ENCODE peak calls at places on chromosome 6, in six cellular contexts. N, V, X, J, H and W are unnamed samples.

GRCh38 chr6:154459513-154459912 is 51.0 kb downstream of the CNKSR3 start:
- DNase-seq in N (no peak), V (no peak), X (no peak), J (no peak), H (no peak), W (no peak)

GRCh38 chr6:165746331-165746730 is 83.3 kb upstream of the PDE10A start:
- DNase-seq in N (no peak), V (no peak), X (no peak), J (no peak), H (no peak), W (no peak)

GRCh38 chr6:69936674-69937363 is 70.5 kb downstream of the COL19A1 start:
- DNase-seq in N (no peak), V (no peak), X (peak; percentile 67), J (peak; percentile 31), H (no peak), W (no peak)

GRCh38 chr6:2819891-2820814 is 21.5 kb downstream of the SERPINB1 start:
- DNase-seq in N (peak; percentile 17), V (no peak), X (no peak), J (no peak), H (no peak), W (no peak)

GRCh38 chr6:90369024-90369519 is 72.4 kb upstream of the BACH2 start:
- DNase-seq in N (peak; percentile 21), V (peak; percentile 78), X (peak; percentile 100), J (peak; percentile 62), H (peak; percentile 96), W (peak; percentile 78)

GRCh38 chr6:52360601-52361346 is 1.2 kb upstream of the PAQR8 start:
- DNase-seq in N (no peak), V (no peak), X (no peak), J (no peak), H (no peak), W (peak; percentile 45)

GRCh38 chr6:141169419-141169818 is 963.3 kb upstream of the GJE1 start:
- DNase-seq in N (no peak), V (no peak), X (peak; percentile 65), J (no peak), H (peak; percentile 1), W (no peak)

GRCh38 chr6:36160147-36160760 is 29.9 kb downstream of the MAPK13 start:
- DNase-seq in N (no peak), V (no peak), X (peak; percentile 18), J (no peak), H (no peak), W (no peak)

GRCh38 chr6:43969158-43969981 is 157.9 kb downstream of the MRPL14 start:
- DNase-seq in N (no peak), V (no peak), X (no peak), J (no peak), H (no peak), W (no peak)

GRCh38 chr6:108793449-108794134 is 54.6 kb upstream of the ARMC2 start:
- DNase-seq in N (no peak), V (no peak), X (no peak), J (no peak), H (peak; percentile 14), W (no peak)

GRCh38 chr6:144173971-144174370 is 23.7 kb downstream of the STX11 start:
- DNase-seq in N (no peak), V (no peak), X (no peak), J (no peak), H (no peak), W (no peak)

GRCh38 chr6:7201732-7202541 is 94.2 kb downstream of the RREB1 start:
- DNase-seq in N (peak; percentile 51), V (peak; percentile 81), X (no peak), J (peak; percentile 77), H (no peak), W (peak; percentile 78)

GRCh38 chr6:82248233-82248735 is 740 bp upstream of the IBTK start:
- DNase-seq in N (peak; percentile 53), V (peak; percentile 25), X (peak; percentile 53), J (no peak), H (peak; percentile 92), W (peak; percentile 44)

GRCh38 chr6:42846505-42846904 is 32.9 kb upstream of the RPL7L1 start:
- DNase-seq in N (no peak), V (no peak), X (no peak), J (no peak), H (no peak), W (no peak)

GRCh38 chr6:149451361-149452061 is 33.3 kb downstream of the ZC3H12D start:
- DNase-seq in N (peak; percentile 74), V (no peak), X (no peak), J (peak; percentile 48), H (no peak), W (no peak)

GRCh38 chr6:162612613-162613012 is 115.0 kb downstream of the PRKN start:
- DNase-seq in N (no peak), V (no peak), X (no peak), J (no peak), H (no peak), W (no peak)

GRCh38 chr6:21467091-21467490 is 126.5 kb upstream of the SOX4 start:
- DNase-seq in N (no peak), V (no peak), X (no peak), J (no peak), H (no peak), W (no peak)

GRCh38 chr6:57252975-57253374 is 30.9 kb upstream of the RAB23 start:
- DNase-seq in N (no peak), V (no peak), X (peak; percentile 68), J (no peak), H (no peak), W (no peak)

GRCh38 chr6:20827798-20828197 is 293.5 kb downstream of the CDKAL1 start:
- DNase-seq in N (no peak), V (no peak), X (peak; percentile 93), J (no peak), H (no peak), W (no peak)

GRCh38 chr6:29005183-29005885 is at the start of gene ZNF311:
- DNase-seq in N (peak; percentile 70), V (no peak), X (peak; percentile 64), J (peak; percentile 65), H (peak; percentile 63), W (no peak)

GRCh38 chr6:143165315-143165855 is 104.7 kb downstream of the AIG1 start:
- DNase-seq in N (no peak), V (no peak), X (no peak), J (no peak), H (no peak), W (no peak)

GRCh38 chr6:39005774-39006173 is 42.8 kb upstream of the GLP1R start:
- DNase-seq in N (no peak), V (no peak), X (no peak), J (no peak), H (no peak), W (no peak)

GRCh38 chr6:99349620-99350141 is at the start of gene FAXC:
- DNase-seq in N (peak; percentile 47), V (peak; percentile 63), X (no peak), J (no peak), H (peak; percentile 44), W (peak; percentile 51)

DNA sequence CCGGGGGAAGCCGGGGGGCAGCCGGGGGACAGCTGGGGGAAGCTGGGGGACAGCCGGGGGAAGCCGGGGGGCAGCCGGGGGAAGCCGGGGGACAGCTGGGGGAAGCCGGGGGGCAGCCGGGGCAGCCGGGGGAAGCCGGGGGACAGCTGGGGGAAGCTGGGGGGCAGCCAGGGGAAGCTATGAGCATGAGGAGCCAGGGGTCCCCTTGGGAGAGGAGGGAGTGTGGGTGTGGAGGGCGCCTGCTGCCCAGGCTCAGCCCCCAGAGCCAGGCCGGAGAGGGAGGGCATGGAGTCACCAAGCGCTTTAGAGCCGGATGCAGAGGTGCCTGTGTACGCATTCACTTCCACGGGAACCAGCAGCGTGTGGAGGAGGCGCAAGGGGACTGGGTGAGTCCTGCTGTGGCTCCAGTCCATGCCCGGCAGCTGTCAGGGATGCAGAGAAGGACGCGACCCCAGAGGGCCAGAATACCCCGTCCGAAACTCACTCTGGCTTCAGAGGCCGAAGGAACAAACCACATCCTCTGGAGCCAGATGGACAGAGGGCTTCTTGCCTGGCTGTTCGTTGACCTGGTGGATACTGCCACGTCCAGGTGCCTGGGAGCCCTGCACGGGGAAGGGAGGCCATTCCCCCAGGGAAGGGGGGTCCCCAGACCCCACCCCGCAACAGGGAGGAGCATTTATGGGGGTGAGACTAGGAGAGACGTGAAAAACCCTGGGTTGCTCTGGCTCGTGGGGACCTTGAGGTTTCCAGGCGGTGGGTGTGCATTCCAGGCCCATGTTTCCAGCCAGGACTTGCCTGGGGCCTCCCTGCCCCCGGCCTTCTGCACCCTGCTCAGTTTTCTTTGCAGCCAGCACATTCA is 26.5 kb upstream of the DACT2 start:
- DNase-seq in N (no peak), V (no peak), X (no peak), J (no peak), H (no peak), W (no peak)
- TF ChIP-seq CTCF in N (no peak), V (no peak), X (no peak), J (no peak), H (no peak), W (no peak)

GRCh38 chr6:31729515-31729978 is 448 bp upstream of the DDAH2 start:
- DNase-seq in N (peak; percentile 97), V (peak; percentile 83), X (peak; percentile 93), J (peak; percentile 95), H (peak; percentile 85), W (peak; percentile 87)
- TF ChIP-seq CTCF in N (peak; percentile 46), V (no peak), X (no peak), J (peak; percentile 54), H (peak; percentile 68), W (peak; percentile 92)

GRCh38 chr6:34546551-34547321 is 9.4 kb downstream of the SPDEF start:
- DNase-seq in N (peak; percentile 84), V (no peak), X (peak; percentile 23), J (peak; percentile 62), H (peak; percentile 73), W (no peak)
- TF ChIP-seq CTCF in N (no peak), V (no peak), X (no peak), J (no peak), H (no peak), W (no peak)

GRCh38 chr6:100472674-100473073 is 8.0 kb upstream of the SIM1 start:
- DNase-seq in N (no peak), V (peak; percentile 56), X (no peak), J (no peak), H (peak; percentile 3), W (peak; percentile 69)
- TF ChIP-seq CTCF in N (no peak), V (no peak), X (no peak), J (no peak), H (no peak), W (no peak)

DNA sequence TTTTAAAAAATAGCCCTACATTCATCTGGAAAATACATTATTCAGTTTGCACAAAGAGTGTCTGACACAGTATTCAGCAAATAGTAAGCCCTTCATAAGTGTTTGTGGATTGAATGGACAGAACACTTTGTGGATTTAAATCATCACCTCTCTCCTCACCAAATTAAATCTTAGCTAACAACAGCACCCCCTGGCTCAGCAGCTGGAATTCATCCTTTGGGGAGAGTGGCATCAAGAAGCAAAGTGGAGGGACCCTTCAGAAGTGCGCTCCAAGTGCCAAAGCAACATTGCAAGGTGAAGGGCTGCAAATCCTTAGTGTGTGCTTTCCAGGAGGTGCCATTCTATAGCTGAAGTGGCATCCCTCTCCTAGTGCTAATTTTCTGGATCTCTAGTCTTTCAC is 891.9 kb downstream of the C6orf118 start:
- DNase-seq in N (no peak), V (no peak), X (no peak), J (no peak), H (no peak), W (no peak)
- TF ChIP-seq CTCF in N (no peak), V (no peak), X (no peak), J (peak; percentile 11), H (no peak), W (no peak)

DNA sequence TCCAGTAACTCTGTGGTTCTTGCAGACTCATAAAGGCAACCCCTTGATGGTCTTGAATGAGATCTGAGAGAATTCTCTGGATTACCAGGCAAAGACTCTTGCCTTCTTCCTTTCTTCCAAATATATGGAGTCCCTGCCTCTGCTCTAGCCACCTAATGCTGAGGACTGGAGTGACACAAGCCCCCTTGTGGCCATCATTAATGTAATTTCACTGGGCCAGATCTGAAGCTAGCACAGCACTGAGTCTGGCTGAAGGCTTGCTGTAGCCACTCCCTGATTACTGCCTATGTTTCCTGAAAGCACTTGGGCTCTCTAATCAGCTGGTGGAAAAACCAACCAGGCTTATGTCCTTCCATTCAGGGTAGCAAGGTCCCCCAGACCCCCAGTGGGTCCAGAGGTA is 559.3 kb upstream of the IRAK1BP1 start:
- DNase-seq in N (no peak), V (no peak), X (no peak), J (no peak), H (peak; percentile 2), W (no peak)
- TF ChIP-seq CTCF in N (no peak), V (no peak), X (no peak), J (no peak), H (no peak), W (no peak)